ENCODE peak calls at places on chromosomes 3 and 15, in ten cellular contexts. F, H, W, Y, K, J, E, U, T and O are unnamed samples.

GRCh38 chr15:39629376-39629775 is 48.5 kb downstream of the THBS1 start:
- DNase-seq in W (no peak), U (peak; percentile 82), J (no peak), F (no peak), T (no peak), K (no peak), Y (no peak), H (peak; percentile 19), E (peak; percentile 17), O (no peak)

GRCh38 chr15:62165793-62166380 is 802 bp upstream of the C2CD4B start:
- DNase-seq in Y (no peak), K (no peak), W (no peak), F (no peak), T (no peak), E (no peak), H (no peak), U (no peak), J (no peak), O (no peak)

GRCh38 chr3:72957303-72957702 is 39.3 kb upstream of the PPP4R2 start:
- DNase-seq in E (no peak), U (no peak), J (no peak), F (no peak), K (no peak), H (no peak), T (peak; percentile 89), Y (no peak), W (no peak), O (no peak)

GRCh38 chr15:66619152-66619903 is 53.5 kb upstream of the LCTL start:
- DNase-seq in E (peak; percentile 42), K (peak; percentile 85), H (peak; percentile 82), J (peak; percentile 4), W (peak; percentile 42), T (peak; percentile 31), F (peak; percentile 63), Y (peak; percentile 50), U (no peak), O (no peak)

GRCh38 chr3:152296990-152297389 is 28.3 kb downstream of the MBNL1 start:
- DNase-seq in H (no peak), J (no peak), F (no peak), W (no peak), T (no peak), K (no peak), E (no peak), Y (no peak), U (no peak), O (no peak)

GRCh38 chr3:184880616-184881015 is 68.7 kb downstream of the VPS8 start:
- DNase-seq in J (no peak), Y (no peak), H (no peak), T (no peak), K (no peak), F (no peak), E (no peak), W (no peak), U (no peak), O (no peak)

GRCh38 chr15:88385078-88385700 is 82.0 kb downstream of the MRPL46 start:
- DNase-seq in H (no peak), E (no peak), J (no peak), W (no peak), Y (peak; percentile 5), F (no peak), U (no peak), K (no peak), T (no peak), O (no peak)

GRCh38 chr3:86969500-86970189 is 21.3 kb downstream of the VGLL3 start:
- DNase-seq in H (peak; percentile 46), J (no peak), U (no peak), F (no peak), K (peak; percentile 36), W (peak; percentile 19), Y (peak; percentile 72), T (no peak), E (no peak), O (peak; percentile 4)

GRCh38 chr3:191220908-191221307 is 21.9 kb downstream of the OSTN start:
- DNase-seq in E (no peak), W (no peak), U (no peak), H (no peak), T (no peak), J (no peak), F (no peak), Y (peak; percentile 26), K (no peak), O (no peak)

GRCh38 chr3:182795383-182795782 is 2.1 kb downstream of the ATP11B start:
- DNase-seq in H (peak; percentile 51), F (no peak), E (no peak), T (peak; percentile 33), J (no peak), W (no peak), Y (no peak), K (no peak), U (peak; percentile 55), O (no peak)

GRCh38 chr3:113063126-113063894 is 72.5 kb downstream of the GTPBP8 start:
- DNase-seq in T (no peak), U (no peak), J (no peak), H (no peak), K (no peak), W (no peak), Y (no peak), F (no peak), E (no peak), O (no peak)

GRCh38 chr15:68764090-68764489 is 56.6 kb downstream of the ANP32A start:
- DNase-seq in K (no peak), E (no peak), J (no peak), Y (no peak), W (no peak), H (no peak), F (no peak), T (no peak), U (no peak), O (no peak)

GRCh38 chr3:126337980-126338651 is 19.1 kb downstream of the KLF15 start:
- DNase-seq in T (no peak), U (no peak), K (no peak), W (no peak), H (no peak), J (no peak), Y (no peak), E (no peak), F (no peak), O (no peak)

GRCh38 chr3:126784254-126784653 is 80.2 kb downstream of the CHCHD6 start:
- DNase-seq in E (no peak), Y (no peak), K (peak; percentile 13), J (no peak), H (no peak), F (no peak), W (no peak), T (no peak), U (no peak), O (no peak)

GRCh38 chr3:4983739-4984510 is 4.7 kb downstream of the BHLHE40 start:
- DNase-seq in U (peak; percentile 88), J (no peak), W (peak; percentile 58), E (peak; percentile 46), F (peak; percentile 68), K (no peak), Y (peak; percentile 98), H (peak; percentile 69), T (no peak), O (no peak)